ENCODE peak calls at places on chromosomes 3 and 15, in seven cellular contexts. G is HCT116, H is right lobe of liver, Y is A549, D is body of pancreas, J is HepG2, F is K562. A is an unnamed sample.

GRCh38 chr15:61654004-61654740 is 406.1 kb downstream of the VPS13C start:
- ATAC-seq in G (no peak), Y (no peak), J (no peak), F (no peak), D (no peak), H (no peak), A (no peak)

GRCh38 chr15:61401903-61402698 is 173.0 kb upstream of the RORA start:
- ATAC-seq in G (no peak), Y (no peak), H (peak; percentile 81), F (no peak), J (no peak), D (no peak), A (no peak)

GRCh38 chr3:174355505-174355904 is 503.6 kb upstream of the NAALADL2 start:
- ATAC-seq in F (no peak), D (no peak), G (peak; percentile 87), J (peak; percentile 41), H (peak; percentile 53), Y (peak; percentile 72), A (no peak)

GRCh38 chr15:85496551-85497545 is 116.4 kb downstream of the AKAP13 start:
- ATAC-seq in D (no peak), F (no peak), G (no peak), H (no peak), J (no peak), Y (no peak), A (no peak)

GRCh38 chr15:66760358-66760967 is 58.4 kb downstream of the SMAD6 start:
- ATAC-seq in G (no peak), J (no peak), D (no peak), H (peak; percentile 32), F (no peak), Y (no peak), A (no peak)

GRCh38 chr3:153146191-153147053 is 15.6 kb upstream of the RAP2B start:
- ATAC-seq in Y (no peak), G (peak; percentile 49), D (no peak), J (no peak), H (no peak), F (peak; percentile 41), A (no peak)

GRCh38 chr15:66235866-66236265 is 17.7 kb downstream of the MEGF11 start:
- ATAC-seq in H (no peak), Y (no peak), J (no peak), F (no peak), G (no peak), D (no peak), A (no peak)

GRCh38 chr15:47750030-47750739 is 32.9 kb downstream of the SEMA6D start:
- ATAC-seq in D (no peak), Y (no peak), G (no peak), F (no peak), H (peak; percentile 57), J (no peak), A (no peak)

GRCh38 chr15:74434260-74434915 is 630 bp upstream of the SEMA7A start:
- ATAC-seq in G (peak; percentile 0), D (no peak), H (no peak), Y (no peak), J (peak; percentile 7), F (peak; percentile 35), A (no peak)

GRCh38 chr3:106048946-106049481 is 180.2 kb upstream of the CBLB start:
- ATAC-seq in G (no peak), Y (no peak), H (no peak), D (no peak), F (no peak), J (no peak), A (no peak)

GRCh38 chr3:13014755-13015285 is 58.4 kb downstream of the IQSEC1 start:
- ATAC-seq in H (no peak), D (no peak), G (no peak), Y (no peak), F (no peak), J (no peak), A (no peak)

GRCh38 chr15:37045859-37046318 is 54.5 kb downstream of the MEIS2 start:
- ATAC-seq in F (no peak), D (no peak), G (no peak), J (peak; percentile 96), H (no peak), Y (no peak), A (no peak)

GRCh38 chr3:141390747-141391146 is 22.4 kb downstream of the ZBTB38 start:
- ATAC-seq in H (no peak), Y (no peak), F (no peak), J (no peak), D (no peak), G (no peak), A (no peak)

GRCh38 chr3:13188975-13189374 is 115.7 kb upstream of the IQSEC1 start:
- ATAC-seq in J (no peak), F (no peak), D (no peak), G (no peak), Y (no peak), H (no peak), A (no peak)

GRCh38 chr15:34691024-34691423 is 63.8 kb downstream of the GJD2 start:
- ATAC-seq in Y (peak; percentile 36), J (no peak), H (no peak), D (no peak), F (peak; percentile 76), G (no peak), A (no peak)

GRCh38 chr15:39504812-39505211 is 76.1 kb upstream of the THBS1 start:
- ATAC-seq in F (no peak), J (no peak), D (no peak), Y (no peak), H (no peak), G (no peak), A (peak; percentile 29)

GRCh38 chr3:58101499-58102370 is 93.5 kb downstream of the FLNB start:
- ATAC-seq in H (peak; percentile 75), G (no peak), F (no peak), Y (no peak), J (peak; percentile 92), D (peak; percentile 71), A (no peak)

GRCh38 chr3:18349197-18349798 is 75.8 kb downstream of the SATB1 start:
- ATAC-seq in F (no peak), D (no peak), G (no peak), Y (no peak), H (no peak), J (no peak), A (no peak)

GRCh38 chr15:74794970-74795349 is 13.1 kb downstream of the CSK start:
- ATAC-seq in H (no peak), Y (no peak), D (no peak), F (no peak), G (no peak), J (no peak), A (no peak)

GRCh38 chr15:36757189-36757814 is 177.9 kb downstream of the CDIN1 start:
- ATAC-seq in J (no peak), F (no peak), H (no peak), Y (no peak), D (no peak), G (no peak), A (no peak)

GRCh38 chr15:70494861-70495571 is 268.3 kb downstream of the UACA start:
- ATAC-seq in H (no peak), G (peak; percentile 75), Y (peak; percentile 93), D (no peak), F (no peak), J (no peak), A (no peak)

GRCh38 chr3:110858549-110858948 is 213.1 kb upstream of the NECTIN3 start:
- ATAC-seq in F (no peak), J (no peak), H (no peak), Y (no peak), G (no peak), D (no peak), A (no peak)

GRCh38 chr15:35445891-35446290 is 100.1 kb downstream of the DPH6 start:
- ATAC-seq in H (no peak), D (no peak), G (no peak), J (no peak), F (no peak), Y (no peak), A (no peak)

GRCh38 chr15:96309143-96309542 is 21.4 kb upstream of the NR2F2 start:
- ATAC-seq in J (no peak), Y (no peak), D (no peak), F (no peak), G (no peak), H (no peak), A (no peak)

GRCh38 chr15:85972805-85973540 is 106.7 kb upstream of the AGBL1 start:
- ATAC-seq in G (no peak), D (no peak), Y (no peak), J (peak; percentile 84), H (peak; percentile 79), F (no peak), A (no peak)

DNA sequence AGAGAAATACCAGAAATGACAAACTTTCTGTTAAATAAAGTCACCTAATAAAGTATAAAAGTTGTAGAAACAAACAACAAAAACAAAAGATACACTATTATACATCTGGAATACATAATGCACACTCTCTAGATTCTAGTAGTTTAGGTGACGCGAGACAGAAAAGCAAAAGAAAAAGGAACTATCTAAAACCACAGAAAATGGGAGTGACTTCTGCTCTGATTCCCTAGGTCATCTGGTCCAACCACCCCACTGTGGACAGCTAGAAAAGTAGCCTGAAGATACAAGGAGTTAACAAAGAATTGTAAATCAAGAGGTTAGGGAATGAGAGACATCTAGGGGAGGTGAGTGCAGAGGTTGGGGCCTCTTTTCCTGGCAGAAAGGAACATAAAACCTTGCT is 39.1 kb downstream of the DHX36 start:
- ATAC-seq in Y (no peak), F (no peak), G (no peak), H (no peak), D (no peak), J (no peak), A (no peak)
- TF ChIP-seq CTCF in Y (no peak), F (no peak), G (no peak), H (no peak), D (no peak), J (no peak), A (no peak)

GRCh38 chr3:185916042-185916833 is 21.6 kb downstream of the TRA2B start:
- ATAC-seq in D (no peak), G (no peak), H (no peak), J (no peak), F (no peak), Y (no peak), A (no peak)
- TF ChIP-seq POLR2A in D (no peak), G (no peak), H (no peak), J (no peak), F (peak; percentile 49), Y (no peak), A (no peak)

GRCh38 chr15:59642351-59642750 is 15.0 kb downstream of the GTF2A2 start:
- ATAC-seq in J (no peak), G (no peak), Y (no peak), D (no peak), H (no peak), F (no peak), A (no peak)
- TF ChIP-seq CTCF in J (no peak), G (peak; percentile 38), Y (peak; percentile 49), D (no peak), H (no peak), F (no peak), A (no peak)

GRCh38 chr3:30518872-30519271 is 87.5 kb upstream of the TGFBR2 start:
- ATAC-seq in J (no peak), H (peak; percentile 15), F (no peak), D (no peak), G (no peak), Y (no peak), A (peak; percentile 40)

GRCh38 chr3:30512596-30512995 is 93.8 kb upstream of the TGFBR2 start:
- ATAC-seq in D (no peak), Y (no peak), F (no peak), G (no peak), H (no peak), J (no peak), A (no peak)

GRCh38 chr3:30513374-30514152 is 92.8 kb upstream of the TGFBR2 start:
- ATAC-seq in H (no peak), G (no peak), F (no peak), J (no peak), D (no peak), Y (no peak), A (no peak)

GRCh38 chr3:30518201-30518864 is 88.1 kb upstream of the TGFBR2 start:
- ATAC-seq in H (peak; percentile 86), G (no peak), D (peak; percentile 94), F (no peak), Y (peak; percentile 68), J (peak; percentile 67), A (peak; percentile 95)

GRCh38 chr3:30516238-30516637 is 90.2 kb upstream of the TGFBR2 start:
- ATAC-seq in J (no peak), G (no peak), D (no peak), F (no peak), Y (no peak), H (peak; percentile 49), A (no peak)
- TF ChIP-seq POLR2A in J (no peak), G (no peak), D (no peak), F (no peak), Y (no peak), H (no peak), A (no peak)

A was measured in gastroesophageal sphincter.